ENCODE peak calls at places on chromosome 5, in seven cellular contexts. P is right lobe of liver; I is mammary epithelial cell; N is GM12878; F is endodermal cell; K is psoas muscle; B is CD8-positive, alpha-beta T cell. U is an unnamed sample.

GRCh38 chr5:138110266-138110963 is 26.6 kb downstream of the WNT8A start:
- DNase-seq in P (no peak), I (no peak), N (no peak), F (peak; percentile 68), K (no peak), B (no peak), U (no peak)

GRCh38 chr5:1521671-1522600 is 1.8 kb downstream of the LPCAT1 start:
- DNase-seq in P (peak; percentile 22), I (peak; percentile 53), N (no peak), F (peak; percentile 71), K (peak; percentile 39), B (no peak), U (peak; percentile 1)

GRCh38 chr5:38316544-38317224 is 58.3 kb downstream of the EGFLAM start:
- DNase-seq in P (no peak), I (no peak), N (no peak), F (no peak), K (peak; percentile 60), B (no peak), U (no peak)

GRCh38 chr5:5492087-5492933 is 69.8 kb downstream of the ICE1 start:
- DNase-seq in P (no peak), I (peak; percentile 37), N (peak; percentile 25), F (peak; percentile 70), K (no peak), B (no peak), U (no peak)

GRCh38 chr5:80956272-80956671 is 3.9 kb upstream of the RASGRF2 start:
- DNase-seq in P (no peak), I (no peak), N (no peak), F (no peak), K (no peak), B (no peak), U (no peak)

GRCh38 chr5:180470361-180470760 is 23.8 kb upstream of the CNOT6 start:
- DNase-seq in P (no peak), I (no peak), N (no peak), F (no peak), K (no peak), B (no peak), U (no peak)

GRCh38 chr5:67095346-67095871 is 101.2 kb downstream of the CD180 start:
- DNase-seq in P (peak; percentile 77), I (peak; percentile 35), N (no peak), F (no peak), K (peak; percentile 82), B (no peak), U (peak; percentile 11)

GRCh38 chr5:150636391-150637244 is 3.8 kb upstream of the SYNPO start:
- DNase-seq in P (peak; percentile 74), I (peak; percentile 71), N (no peak), F (no peak), K (peak; percentile 85), B (no peak), U (peak; percentile 68)

GRCh38 chr5:164002214-164002613 is 496.8 kb downstream of the MAT2B start:
- DNase-seq in P (no peak), I (peak; percentile 8), N (no peak), F (no peak), K (no peak), B (no peak), U (no peak)

GRCh38 chr5:140969880-140970279 is 3.6 kb downstream of the PCDHAC2 start:
- DNase-seq in P (no peak), I (no peak), N (no peak), F (no peak), K (no peak), B (no peak), U (no peak)
- H3K4me1 ChIP-seq in P (no peaks in the 10 kb centered on the region), I (peaks cover 10% of the 10 kb centered on the region), N (no peaks in the 10 kb centered on the region), F (no peaks in the 10 kb centered on the region), K (no peaks in the 10 kb centered on the region), B (no peaks in the 10 kb centered on the region), U (peaks cover 9% of the 10 kb centered on the region)

DNA sequence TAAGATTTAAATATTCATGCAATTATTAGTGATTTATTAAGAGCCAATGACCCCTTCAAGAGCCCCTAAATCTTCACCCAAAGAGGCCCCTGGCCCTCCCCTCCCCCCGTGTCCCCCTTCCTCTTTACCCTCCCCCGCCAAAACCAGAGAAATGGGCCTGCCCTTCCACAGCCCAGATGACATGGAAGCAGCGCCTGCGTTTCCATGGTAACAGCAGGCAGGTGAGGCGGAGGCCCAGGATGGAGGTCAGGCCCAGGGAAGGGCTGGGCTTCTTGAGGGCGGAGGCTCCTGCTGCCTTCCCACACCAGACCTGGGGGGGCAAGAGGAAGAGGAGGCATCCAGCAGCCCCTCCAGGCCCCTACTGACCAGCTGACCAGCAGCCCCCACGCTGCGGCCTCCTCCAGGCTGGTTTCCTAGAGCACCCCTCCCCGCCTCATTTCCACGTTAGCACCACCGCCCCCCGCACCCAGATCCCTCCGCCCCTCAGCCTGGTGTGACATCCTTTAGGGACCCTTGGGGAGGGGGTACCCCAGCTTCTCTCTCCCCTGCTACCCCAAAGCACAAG is 37.4 kb downstream of the UNC5A start:
- DNase-seq in P (no peak), I (no peak), N (no peak), F (no peak), K (no peak), B (no peak), U (no peak)
- H3K27me3 ChIP-seq in P (no peaks in the 10 kb centered on the region), I (peaks cover 2% of the 10 kb centered on the region), N (no peaks in the 10 kb centered on the region), F (no peaks in the 10 kb centered on the region), K (peaks cover 3% of the 10 kb centered on the region), B (no peaks in the 10 kb centered on the region), U (no peaks in the 10 kb centered on the region)

GRCh38 chr5:175107028-175107588 is 336.9 kb downstream of the DRD1 start:
- DNase-seq in P (no peak), I (no peak), N (no peak), F (no peak), K (no peak), B (no peak), U (no peak)

GRCh38 chr5:175107865-175108264 is 336.1 kb downstream of the DRD1 start:
- DNase-seq in P (peak; percentile 64), I (no peak), N (no peak), F (no peak), K (no peak), B (no peak), U (no peak)

GRCh38 chr5:175102717-175103116 is 341.3 kb downstream of the DRD1 start:
- DNase-seq in P (no peak), I (no peak), N (no peak), F (no peak), K (no peak), B (no peak), U (no peak)

GRCh38 chr5:175103746-175104145 is 340.2 kb downstream of the DRD1 start:
- DNase-seq in P (no peak), I (no peak), N (no peak), F (no peak), K (no peak), B (no peak), U (no peak)

GRCh38 chr5:175104682-175105081 is 339.3 kb downstream of the DRD1 start:
- DNase-seq in P (no peak), I (no peak), N (no peak), F (no peak), K (no peak), B (no peak), U (no peak)
- H3K4me1 ChIP-seq in P (no peaks in the 10 kb centered on the region), I (no peaks in the 10 kb centered on the region), N (no peaks in the 10 kb centered on the region), F (no peaks in the 10 kb centered on the region), K (no peaks in the 10 kb centered on the region), B (no peaks in the 10 kb centered on the region), U (no peaks in the 10 kb centered on the region)

GRCh38 chr5:174719211-174719610 is 5.2 kb upstream of the MSX2 start:
- DNase-seq in P (no peak), I (no peak), N (no peak), F (peak; percentile 73), K (no peak), B (no peak), U (no peak)
- H3K27me3 ChIP-seq in P (no peaks in the 10 kb centered on the region), I (peaks cover 18% of the 10 kb centered on the region), N (peaks cover 22% of the 10 kb centered on the region), F (peaks cover 72% of the 10 kb centered on the region), K (peaks cover 8% of the 10 kb centered on the region), B (peaks cover 23% of the 10 kb centered on the region), U (peaks cover 7% of the 10 kb centered on the region)

GRCh38 chr5:136007271-136007670 is 21.5 kb upstream of the TGFBI start:
- DNase-seq in P (no peak), I (no peak), N (no peak), F (peak; percentile 6), K (no peak), B (no peak), U (no peak)
- H3K4me1 ChIP-seq in P (no peaks in the 10 kb centered on the region), I (peaks cover 54% of the 10 kb centered on the region), N (no peaks in the 10 kb centered on the region), F (no peaks in the 10 kb centered on the region), K (peaks cover 8% of the 10 kb centered on the region), B (no peaks in the 10 kb centered on the region), U (no peaks in the 10 kb centered on the region)

DNA sequence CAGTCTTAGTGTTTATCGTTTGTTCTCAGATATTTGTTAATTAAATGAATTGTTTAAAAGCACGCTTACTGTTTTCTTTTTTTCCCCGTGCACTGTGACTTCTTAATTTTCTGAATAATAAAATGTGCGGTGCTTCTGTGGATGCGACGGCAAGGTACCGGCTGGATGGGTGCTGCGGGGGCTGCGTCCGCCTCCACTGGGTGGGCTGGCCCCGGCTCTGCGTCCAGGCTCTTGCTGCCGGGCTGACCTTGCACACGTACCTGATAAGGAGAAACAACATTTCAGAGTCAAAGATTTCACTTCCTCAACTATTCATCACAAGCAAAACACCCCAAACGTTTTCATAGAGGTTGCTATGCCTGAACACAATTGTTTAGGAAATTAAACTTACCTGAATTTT is 404.0 kb upstream of the IRX1 start:
- DNase-seq in P (no peak), I (no peak), N (no peak), F (no peak), K (no peak), B (no peak), U (no peak)
- H3K27me3 ChIP-seq in P (no peaks in the 10 kb centered on the region), I (no peaks in the 10 kb centered on the region), N (no peaks in the 10 kb centered on the region), F (no peaks in the 10 kb centered on the region), K (no peaks in the 10 kb centered on the region), B (no peaks in the 10 kb centered on the region), U (no peaks in the 10 kb centered on the region)

GRCh38 chr5:39451293-39451692 is 26.5 kb upstream of the DAB2 start:
- DNase-seq in P (no peak), I (no peak), N (no peak), F (no peak), K (no peak), B (no peak), U (no peak)
- H3K4me1 ChIP-seq in P (no peaks in the 10 kb centered on the region), I (no peaks in the 10 kb centered on the region), N (no peaks in the 10 kb centered on the region), F (no peaks in the 10 kb centered on the region), K (no peaks in the 10 kb centered on the region), B (no peaks in the 10 kb centered on the region), U (no peaks in the 10 kb centered on the region)

DNA sequence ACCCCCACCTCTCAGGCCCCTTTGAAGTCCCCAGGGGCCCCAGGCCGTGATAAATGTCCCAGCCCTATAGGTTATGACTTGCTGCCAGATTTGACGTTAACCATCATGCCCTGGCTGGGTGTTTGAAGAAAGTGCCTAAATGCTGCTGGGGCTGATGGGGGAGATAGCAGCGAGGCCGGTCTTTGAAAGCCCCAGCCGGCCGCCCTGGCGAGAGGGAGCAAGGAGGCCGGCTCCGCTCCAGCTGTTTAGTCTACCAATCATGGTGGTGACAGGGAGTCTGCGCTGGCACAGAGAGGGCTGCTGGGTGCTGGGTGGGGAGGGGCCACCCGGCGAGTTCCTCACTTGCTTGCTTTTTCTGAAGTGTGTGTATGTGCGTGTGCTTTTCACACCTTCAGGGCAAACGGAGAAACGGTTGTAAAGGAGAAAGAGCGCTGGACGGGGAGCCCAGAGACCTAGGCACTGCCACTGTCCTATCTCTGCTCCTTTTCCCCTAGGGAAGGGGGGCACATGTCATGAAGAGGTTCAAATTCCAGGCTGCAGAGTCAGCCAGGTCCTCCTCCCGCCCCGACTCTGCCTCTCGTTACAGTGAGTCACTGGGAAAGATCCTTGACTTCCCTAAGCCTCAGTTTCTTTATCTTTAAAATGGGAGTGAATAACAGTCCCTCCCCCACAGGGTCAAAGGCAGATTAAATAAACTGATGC is 126.1 kb upstream of the HAND1 start:
- DNase-seq in P (no peak), I (no peak), N (no peak), F (peak; percentile 76), K (no peak), B (no peak), U (no peak)
- H3K27me3 ChIP-seq in P (no peaks in the 10 kb centered on the region), I (no peaks in the 10 kb centered on the region), N (no peaks in the 10 kb centered on the region), F (peaks cover 6% of the 10 kb centered on the region), K (peaks cover 3% of the 10 kb centered on the region), B (peaks cover 4% of the 10 kb centered on the region), U (no peaks in the 10 kb centered on the region)